ENCODE peak calls at places on chromosomes 7 and 10, in four cellular contexts. X is HL-60, O is left ventricle myocardium inferior, I is fibroblast of lung. Z is an unnamed sample.

GRCh38 chr10:78568664-78569063 is 500.1 kb upstream of the ZMIZ1 start:
- DNase-seq in O (no peak), X (peak; percentile 65), I (no peak), Z (no peak)

GRCh38 chr10:125125951-125126735 is 34.2 kb downstream of the CTBP2 start:
- DNase-seq in X (no peak), O (no peak), I (no peak), Z (no peak)

GRCh38 chr10:69103784-69104183 is 15.9 kb downstream of the SRGN start:
- DNase-seq in I (no peak), X (no peak), O (no peak), Z (no peak)

GRCh38 chr7:32868116-32868515 is 23.4 kb downstream of the KBTBD2 start:
- DNase-seq in I (no peak), O (peak; percentile 37), X (no peak), Z (no peak)

GRCh38 chr10:115827180-115827579 is 445.8 kb downstream of the GFRA1 start:
- DNase-seq in I (peak; percentile 88), X (no peak), O (no peak), Z (no peak)

GRCh38 chr10:112394475-112394875 is 20.6 kb downstream of the ACSL5 start:
- DNase-seq in X (no peak), I (no peak), O (no peak), Z (no peak)

GRCh38 chr7:43148161-43148731 is 35.8 kb downstream of the HECW1 start:
- DNase-seq in I (peak; percentile 41), X (no peak), O (no peak), Z (no peak)

GRCh38 chr7:20327047-20327446 is 3.7 kb upstream of the ITGB8 start:
- DNase-seq in O (no peak), I (peak; percentile 90), X (no peak), Z (no peak)

GRCh38 chr10:44968101-44968886 is 8.7 kb downstream of the RASSF4 start:
- DNase-seq in I (no peak), O (no peak), X (peak; percentile 98), Z (no peak)

GRCh38 chr7:103929808-103930415 is 59.5 kb downstream of the RELN start:
- DNase-seq in O (no peak), I (no peak), X (no peak), Z (no peak)

GRCh38 chr10:71401969-71402368 is 5.2 kb downstream of the CDH23 start:
- DNase-seq in I (no peak), X (no peak), O (no peak), Z (no peak)

GRCh38 chr10:62501547-62501946 is 127.4 kb downstream of the ZNF365 start:
- DNase-seq in X (peak; percentile 38), O (no peak), I (peak; percentile 42), Z (peak; percentile 72)

GRCh38 chr10:90227259-90227658 is 525.9 kb downstream of the KIF20B start:
- DNase-seq in I (peak; percentile 100), X (no peak), O (no peak), Z (peak; percentile 96)

GRCh38 chr10:81871558-81871957 is 3.4 kb upstream of the NRG3 start:
- DNase-seq in X (no peak), I (no peak), O (no peak), Z (no peak)

GRCh38 chr10:72261323-72262018 is 12.3 kb upstream of the DDIT4 start:
- DNase-seq in O (no peak), X (no peak), I (no peak), Z (no peak)

GRCh38 chr7:47574473-47575328 is 7.2 kb downstream of the TNS3 start:
- DNase-seq in O (no peak), X (peak; percentile 43), I (no peak), Z (no peak)
- H3K27ac ChIP-seq in O (peak overlapping the region; percentile 60), X (peak overlapping the region; percentile 10), I (peak overlapping the region; percentile 81), Z (no peak overlapping the region)

GRCh38 chr10:3926268-3926667 is 141.3 kb upstream of the KLF6 start:
- DNase-seq in I (peak; percentile 26), O (no peak), X (no peak), Z (no peak)
- H3K27ac ChIP-seq in I (no peak overlapping the region), O (no peak overlapping the region), X (no peak overlapping the region), Z (peak overlapping the region; percentile 93)

GRCh38 chr10:97570146-97570788 is 2.3 kb upstream of the ANKRD2 start:
- DNase-seq in O (peak; percentile 10), X (no peak), I (no peak), Z (no peak)
- H3K27ac ChIP-seq in O (peak overlapping the region; percentile 91), X (no peak overlapping the region), I (no peak overlapping the region), Z (peak overlapping the region; percentile 97)

GRCh38 chr7:84389242-84389641 is 194.7 kb upstream of the SEMA3A start:
- DNase-seq in I (no peak), X (no peak), O (no peak), Z (no peak)
- H3K27ac ChIP-seq in I (no peak overlapping the region), X (no peak overlapping the region), O (no peak overlapping the region), Z (no peak overlapping the region)

DNA sequence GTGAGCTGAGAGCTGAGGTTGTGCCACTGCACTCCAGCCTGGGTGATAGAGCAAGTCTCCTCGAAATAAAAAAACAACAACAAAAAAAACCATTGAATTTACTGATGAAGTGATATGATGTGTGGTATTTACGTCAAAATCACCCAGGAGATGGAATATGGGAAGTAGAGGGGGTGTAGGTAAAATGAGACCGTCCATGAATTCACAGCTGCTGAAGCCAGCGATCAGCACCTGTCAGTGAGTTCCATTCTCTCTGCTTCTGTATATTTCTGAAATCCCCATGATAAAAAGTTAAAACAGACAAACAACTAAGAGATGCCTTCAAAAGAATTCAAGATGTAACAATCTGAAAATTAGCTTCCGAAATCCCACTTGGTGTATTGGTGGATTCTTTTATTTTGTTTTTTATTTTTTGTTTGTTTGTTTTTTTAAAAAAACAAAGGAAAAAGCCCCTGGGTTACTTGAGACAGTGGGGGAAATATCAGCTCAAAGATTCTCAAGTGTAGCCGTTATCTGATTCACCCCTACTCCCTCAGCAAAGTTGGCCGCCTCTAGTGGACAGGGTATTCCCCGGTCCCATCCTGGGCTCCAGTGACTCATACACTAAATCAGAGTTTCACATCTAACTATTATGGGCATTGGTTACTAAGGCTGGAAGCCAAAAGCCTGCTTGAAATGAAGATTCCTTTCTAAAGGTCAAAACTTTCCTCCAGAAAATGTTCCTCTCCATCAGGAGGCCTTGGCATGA is 76.4 kb downstream of the MAP3K8 start:
- DNase-seq in X (no peak), O (no peak), I (peak; percentile 79), Z (no peak)
- H3K27ac ChIP-seq in X (no peak overlapping the region), O (no peak overlapping the region), I (no peak overlapping the region), Z (no peak overlapping the region)

GRCh38 chr7:39603931-39604330 is 19.4 kb upstream of the RALA start:
- DNase-seq in I (no peak), O (no peak), X (no peak), Z (no peak)

GRCh38 chr7:39606352-39606751 is 17.0 kb upstream of the RALA start:
- DNase-seq in X (no peak), I (no peak), O (no peak), Z (no peak)

GRCh38 chr7:39605087-39605486 is 18.3 kb upstream of the RALA start:
- DNase-seq in I (peak; percentile 85), O (no peak), X (no peak), Z (peak; percentile 45)

GRCh38 chr7:39606941-39607340 is 16.4 kb upstream of the RALA start:
- DNase-seq in O (no peak), I (no peak), X (no peak), Z (no peak)

GRCh38 chr7:39602351-39602750 is 21.0 kb upstream of the RALA start:
- DNase-seq in O (no peak), I (peak; percentile 56), X (no peak), Z (no peak)
- H3K27ac ChIP-seq in O (no peak overlapping the region), I (no peak overlapping the region), X (no peak overlapping the region), Z (peak overlapping the region; percentile 21)

DNA sequence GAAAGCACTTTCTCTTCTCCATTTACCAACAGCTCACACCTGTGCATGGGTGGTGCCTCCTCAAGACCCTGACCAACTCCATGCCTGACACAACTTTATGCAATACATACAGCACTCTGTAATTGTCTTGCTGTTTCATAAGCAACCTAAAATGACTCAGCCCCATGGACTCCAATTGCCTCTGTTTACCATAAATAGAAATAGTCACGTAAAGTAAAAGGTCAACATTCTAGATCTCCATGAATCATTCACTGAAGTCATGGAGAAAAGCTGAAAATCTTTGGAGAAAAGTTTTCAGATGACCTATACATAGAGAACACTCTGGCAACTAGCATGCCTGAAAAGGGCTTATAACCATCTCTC is 95.7 kb upstream of the KCNIP2 start:
- DNase-seq in I (peak; percentile 93), O (no peak), X (no peak), Z (peak; percentile 73)
- H3K27ac ChIP-seq in I (peak overlapping the region; percentile 64), O (peak overlapping the region; percentile 86), X (no peak overlapping the region), Z (peak overlapping the region; percentile 93)

GRCh38 chr7:25537678-25538375 is 309.5 kb upstream of the NPVF start:
- DNase-seq in X (no peak), I (no peak), O (no peak), Z (no peak)
- H3K27ac ChIP-seq in X (no peak overlapping the region), I (no peak overlapping the region), O (no peak overlapping the region), Z (no peak overlapping the region)

Z was measured in epithelial cell of prostate.